ENCODE peak calls at places on chromosomes 3 and 15, in seven cellular contexts. J is fibroblast of mammary gland, X is IMR-90, B is progenitor cell of endocrine pancreas, L is sigmoid colon, Z is Panc1, W is BE2C. P is an unnamed sample.

GRCh38 chr3:129398803-129399144 is 29.7 kb downstream of the EFCAB12 start:
- DNase-seq in J (peak), X (peak), B (no peak), L (no peak), Z (no peak), W (peak), P (no peak)

GRCh38 chr3:32872487-32873382 is 54.9 kb downstream of the TRIM71 start:
- DNase-seq in J (peak), X (no peak), B (no peak), L (peak), Z (no peak), W (no peak), P (no peak)

GRCh38 chr3:149604125-149604851 is 53.5 kb downstream of the WWTR1 start:
- DNase-seq in J (peak), X (peak), B (no peak), L (no peak), Z (no peak), W (no peak), P (no peak)

GRCh38 chr15:51736646-51737537 is 563 bp downstream of the LYSMD2 start:
- DNase-seq in J (no peak), X (no peak), B (peak), L (peak), Z (no peak), W (peak), P (no peak)

GRCh38 chr3:49781415-49782199 is 4.7 kb downstream of the IP6K1 start:
- DNase-seq in J (no peak), X (no peak), B (no peak), L (peak), Z (no peak), W (no peak), P (peak)

GRCh38 chr3:99686955-99687612 is 48.7 kb downstream of the COL8A1 start:
- DNase-seq in J (peak), X (peak), B (peak), L (peak), Z (peak), W (peak), P (peak)

GRCh38 chr3:195117978-195118581 is 152.9 kb downstream of the XXYLT1 start:
- DNase-seq in J (no peak), X (peak), B (no peak), L (no peak), Z (no peak), W (no peak), P (no peak)

GRCh38 chr3:168249048-168249538 is 153.4 kb upstream of the GOLIM4 start:
- DNase-seq in J (peak), X (peak), B (no peak), L (no peak), Z (no peak), W (peak), P (no peak)

GRCh38 chr3:171648079-171648478 is 162.2 kb downstream of the PLD1 start:
- DNase-seq in J (no peak), X (no peak), B (no peak), L (no peak), Z (no peak), W (no peak), P (no peak)

GRCh38 chr3:45059132-45059531 is 33.0 kb downstream of the CLEC3B start:
- DNase-seq in J (no peak), X (no peak), B (no peak), L (no peak), Z (no peak), W (no peak), P (no peak)

GRCh38 chr15:83112233-83112958 is 5.0 kb downstream of the TM6SF1 start:
- DNase-seq in J (peak), X (peak), B (no peak), L (no peak), Z (no peak), W (no peak), P (no peak)

GRCh38 chr3:151305081-151305777 is 11.4 kb downstream of the GPR87 start:
- DNase-seq in J (peak), X (peak), B (peak), L (peak), Z (no peak), W (no peak), P (peak)

GRCh38 chr3:34882764-34883163 is 756.6 kb upstream of the ARPP21 start:
- DNase-seq in J (no peak), X (no peak), B (no peak), L (no peak), Z (no peak), W (peak), P (no peak)

GRCh38 chr15:89362203-89363101 is 27.8 kb upstream of the POLG start:
- DNase-seq in J (no peak), X (no peak), B (no peak), L (no peak), Z (no peak), W (peak), P (no peak)

GRCh38 chr3:12501360-12502020 is 17.2 kb downstream of the TSEN2 start:
- DNase-seq in J (peak), X (peak), B (no peak), L (no peak), Z (no peak), W (no peak), P (no peak)

GRCh38 chr3:64266983-64267382 is 41.7 kb upstream of the PRICKLE2 start:
- DNase-seq in J (no peak), X (no peak), B (no peak), L (no peak), Z (no peak), W (no peak), P (no peak)

GRCh38 chr3:4416961-4417360 is 50.1 kb downstream of the SUMF1 start:
- DNase-seq in J (peak), X (peak), B (no peak), L (no peak), Z (peak), W (peak), P (no peak)

GRCh38 chr3:4751057-4752051 is 227.9 kb upstream of the BHLHE40 start:
- DNase-seq in J (peak), X (peak), B (no peak), L (no peak), Z (no peak), W (no peak), P (no peak)

GRCh38 chr15:59247364-59247763 is 40.7 kb downstream of the LDHAL6B start:
- DNase-seq in J (peak), X (peak), B (peak), L (no peak), Z (peak), W (peak), P (no peak)

GRCh38 chr3:145939431-145939830 is 221.6 kb downstream of the PLOD2 start:
- DNase-seq in J (no peak), X (no peak), B (no peak), L (no peak), Z (no peak), W (no peak), P (no peak)

GRCh38 chr3:28376424-28376823 is 27.8 kb upstream of the AZI2 start:
- DNase-seq in J (peak), X (peak), B (no peak), L (no peak), Z (no peak), W (no peak), P (no peak)

GRCh38 chr15:67820992-67821783 is 4.1 kb upstream of the SKOR1 start:
- DNase-seq in J (peak), X (peak), B (peak), L (no peak), Z (no peak), W (no peak), P (peak)

GRCh38 chr3:161273589-161274218 is 52.6 kb downstream of the NMD3 start:
- DNase-seq in J (peak), X (peak), B (no peak), L (no peak), Z (no peak), W (peak), P (no peak)

GRCh38 chr15:88918738-88919137 is 5.6 kb upstream of the MFGE8 start:
- DNase-seq in J (peak), X (peak), B (no peak), L (no peak), Z (peak), W (no peak), P (no peak)

GRCh38 chr15:31499953-31500808 is 173.5 kb downstream of the KLF13 start:
- DNase-seq in J (no peak), X (no peak), B (no peak), L (no peak), Z (no peak), W (no peak), P (no peak)

GRCh38 chr3:159266779-159267178 is 464.9 kb downstream of the MFSD1 start:
- DNase-seq in J (peak), X (peak), B (peak), L (no peak), Z (no peak), W (peak), P (peak)
- TF ChIP-seq CTCF in J (peak), X (peak), B (peak), L (no peak), Z (peak), W (peak), P (peak)

GRCh38 chr15:69979269-69979668 is 118.4 kb downstream of the TLE3 start:
- DNase-seq in J (peak), X (peak), B (no peak), L (no peak), Z (peak), W (no peak), P (no peak)
- TF ChIP-seq CTCF in J (no peak), X (no peak), B (no peak), L (no peak), Z (no peak), W (peak), P (no peak)

GRCh38 chr15:98853593-98854420 is 153.8 kb downstream of the PGPEP1L start:
- DNase-seq in J (peak), X (no peak), B (no peak), L (peak), Z (no peak), W (peak), P (no peak)
- TF ChIP-seq CTCF in J (no peak), X (no peak), B (no peak), L (no peak), Z (no peak), W (no peak), P (no peak)

DNA sequence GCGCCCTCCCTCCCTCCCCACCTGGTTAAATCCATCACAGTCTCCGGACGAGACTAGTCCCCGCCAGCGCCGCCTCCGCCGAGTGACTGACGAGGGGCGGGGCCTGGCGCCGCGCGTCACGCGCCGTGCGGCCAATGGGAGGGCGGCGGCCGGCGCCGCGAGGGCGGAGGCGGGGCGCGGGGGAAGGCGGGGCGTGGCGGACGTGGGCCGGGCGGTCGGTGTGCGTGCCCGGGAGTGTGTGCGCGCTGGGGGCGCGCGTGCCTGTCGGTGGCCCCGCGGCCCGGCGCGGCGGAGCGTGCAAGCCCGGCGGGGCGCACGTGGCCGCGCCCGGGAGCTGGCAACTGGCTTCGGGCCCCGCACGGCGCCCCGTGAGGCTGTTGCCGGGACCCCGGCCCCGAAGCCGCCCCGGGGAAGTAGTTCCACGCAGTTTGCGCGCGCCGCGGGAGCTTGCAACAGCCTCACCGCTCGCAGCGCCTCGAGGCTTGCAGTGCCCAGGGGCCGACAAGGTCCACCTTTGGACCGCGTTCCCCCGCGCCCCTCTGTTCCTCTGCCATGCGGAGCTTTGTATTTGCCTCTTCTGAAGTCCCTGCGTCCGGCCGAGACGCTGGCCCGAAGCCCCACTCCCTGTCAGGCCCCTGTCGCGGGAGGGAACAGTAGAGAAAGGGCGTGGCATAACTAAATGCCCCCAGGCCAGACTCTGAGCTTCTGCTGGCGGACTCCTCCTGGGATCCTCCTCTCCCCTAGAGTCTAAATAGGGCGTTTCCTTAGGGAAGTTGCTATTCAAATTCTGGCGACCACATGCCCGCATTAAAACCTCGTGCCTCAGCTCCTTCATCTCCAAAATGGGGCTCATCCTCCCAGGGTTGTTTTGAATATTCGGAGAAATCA is 400.9 kb downstream of the SHQ1 start:
- DNase-seq in J (peak), X (peak), B (peak), L (peak), Z (no peak), W (peak), P (peak)
- TF ChIP-seq CTCF in J (no peak), X (no peak), B (peak), L (no peak), Z (no peak), W (no peak), P (no peak)

GRCh38 chr3:9903904-9904303 is 1.3 kb downstream of the IL17RE start:
- DNase-seq in J (no peak), X (no peak), B (no peak), L (no peak), Z (no peak), W (no peak), P (no peak)

GRCh38 chr3:9902372-9903237 is at the start of gene IL17RE:
- DNase-seq in J (no peak), X (no peak), B (no peak), L (no peak), Z (no peak), W (no peak), P (no peak)

GRCh38 chr3:9901967-9902366 is 681 bp upstream of the IL17RE start:
- DNase-seq in J (no peak), X (no peak), B (no peak), L (no peak), Z (no peak), W (no peak), P (no peak)

GRCh38 chr3:9906480-9906879 is 3.8 kb downstream of the IL17RE start:
- DNase-seq in J (no peak), X (no peak), B (no peak), L (no peak), Z (no peak), W (no peak), P (no peak)

DNA sequence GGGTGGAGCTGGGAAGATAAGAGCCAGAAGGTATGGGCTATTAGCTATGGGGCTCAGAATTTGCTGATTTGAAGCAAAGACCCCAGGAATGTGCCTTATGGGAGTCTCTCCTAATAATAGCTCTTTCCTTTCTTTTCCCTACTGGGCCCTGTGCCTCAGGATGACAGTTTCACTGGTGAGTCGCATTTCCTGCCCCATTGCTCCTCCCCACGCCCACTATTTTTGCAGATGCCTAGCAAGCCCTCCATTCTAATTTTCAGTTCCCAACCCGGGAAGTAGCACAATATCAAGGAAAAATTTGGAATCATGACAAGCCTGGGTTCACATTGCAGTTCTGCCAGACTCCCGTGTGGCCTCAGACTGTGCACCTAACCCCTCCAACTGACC is 583 bp downstream of the IL17RE start:
- DNase-seq in J (peak), X (peak), B (no peak), L (no peak), Z (no peak), W (no peak), P (no peak)
- TF ChIP-seq CTCF in J (no peak), X (no peak), B (no peak), L (no peak), Z (no peak), W (no peak), P (no peak)

DNA sequence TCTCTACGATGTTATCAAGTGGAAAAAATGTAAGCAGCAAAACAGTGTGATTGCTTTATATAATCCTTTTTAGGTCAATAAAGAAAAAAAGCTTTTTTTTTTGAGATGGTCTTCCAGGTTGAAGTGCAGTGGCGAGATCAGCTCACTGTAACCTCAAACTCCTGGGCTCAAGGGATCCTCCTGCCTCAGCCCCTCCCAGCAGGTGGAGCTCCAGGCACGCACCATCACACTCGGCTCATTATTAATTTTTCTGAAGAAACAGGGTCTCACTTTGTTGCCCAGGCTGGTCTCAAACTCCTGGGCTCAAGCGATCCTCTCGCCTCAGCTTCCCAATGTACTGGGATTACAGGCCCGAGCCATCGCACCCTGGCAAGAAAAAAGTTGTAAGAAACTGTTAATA is 17.3 kb downstream of the RNF168 start:
- DNase-seq in J (peak), X (no peak), B (no peak), L (no peak), Z (no peak), W (peak), P (no peak)
- TF ChIP-seq CTCF in J (peak), X (peak), B (peak), L (peak), Z (peak), W (peak), P (no peak)

P was measured in mesothelial cell of epicardium.